ENCODE peak calls at places on chromosomes 12 and 14, in five cellular contexts. M is colonic mucosa; B is spleen; D is H1; K is CD8-positive, alpha-beta memory T cell. N is an unnamed sample. For H3K36me3 and H3K4me1, the result is how much of the 10 kb centered on the place peaks cover.

GRCh38 chr14:65824978-65825299 is 412.4 kb downstream of the FUT8 start:
- DNase-seq in M (no peak), K (no peak), D (no peak), B (no peak), N (no peak)

GRCh38 chr14:31263485-31264133 is 56.0 kb upstream of the HECTD1 start:
- DNase-seq in K (no peak), D (no peak), M (no peak), B (no peak), N (peak)

GRCh38 chr14:103943673-103944072 is 1.3 kb upstream of the RD3L start:
- DNase-seq in M (no peak), D (no peak), K (no peak), B (no peak), N (no peak)

GRCh38 chr12:121423682-121424631 is 24.0 kb downstream of the RNF34 start:
- DNase-seq in M (no peak), K (no peak), B (no peak), D (no peak), N (no peak)

GRCh38 chr14:20855652-20856291 is 35.4 kb upstream of the RNASE3 start:
- DNase-seq in B (peak), K (peak), D (peak), M (peak), N (peak)

GRCh38 chr14:97624985-97625384 is 827.8 kb downstream of the VRK1 start:
- DNase-seq in D (no peak), K (no peak), M (no peak), B (no peak), N (no peak)

GRCh38 chr12:116638376-116638775 is 79.2 kb downstream of the MAP1LC3B2 start:
- DNase-seq in K (no peak), M (no peak), D (no peak), B (no peak), N (no peak)

GRCh38 chr12:57000393-57000792 is 6.0 kb downstream of the ZBTB39 start:
- DNase-seq in M (no peak), K (no peak), B (no peak), D (no peak), N (no peak)

GRCh38 chr12:19639781-19640180 is 200.5 kb downstream of the AEBP2 start:
- DNase-seq in M (no peak), B (no peak), D (no peak), K (no peak), N (no peak)

GRCh38 chr14:105287249-105288102 is 13.3 kb downstream of the BRF1 start:
- DNase-seq in D (no peak), M (no peak), K (no peak), B (no peak), N (no peak)

GRCh38 chr14:85234626-85235025 is 295.3 kb upstream of the FLRT2 start:
- DNase-seq in B (no peak), M (no peak), K (no peak), D (no peak), N (no peak)

GRCh38 chr14:44170099-44170498 is 337.0 kb downstream of the FSCB start:
- DNase-seq in K (no peak), B (no peak), M (no peak), D (no peak), N (no peak)

GRCh38 chr14:41663478-41663845 is 56.8 kb downstream of the LRFN5 start:
- DNase-seq in M (no peak), D (no peak), B (no peak), K (no peak), N (no peak)

GRCh38 chr14:61528591-61529021 is 166.7 kb upstream of the HIF1A start:
- DNase-seq in M (no peak), D (no peak), K (no peak), B (no peak), N (no peak)

GRCh38 chr12:6193853-6194815 is 6.1 kb upstream of the CD9 start:
- DNase-seq in B (no peak), K (no peak), M (no peak), D (no peak), N (no peak)

GRCh38 chr14:69879175-69880047 is at the start of gene SMOC1:
- DNase-seq in K (no peak), B (peak), M (peak), D (peak), N (peak)

GRCh38 chr12:23950011-23950774 is 723 bp upstream of the SOX5 start:
- DNase-seq in D (peak), K (no peak), B (no peak), M (no peak), N (peak)

GRCh38 chr12:26937443-26937862 is 328 bp downstream of the INTS13 start:
- DNase-seq in D (no peak), B (no peak), M (no peak), K (no peak), N (no peak)

DNA sequence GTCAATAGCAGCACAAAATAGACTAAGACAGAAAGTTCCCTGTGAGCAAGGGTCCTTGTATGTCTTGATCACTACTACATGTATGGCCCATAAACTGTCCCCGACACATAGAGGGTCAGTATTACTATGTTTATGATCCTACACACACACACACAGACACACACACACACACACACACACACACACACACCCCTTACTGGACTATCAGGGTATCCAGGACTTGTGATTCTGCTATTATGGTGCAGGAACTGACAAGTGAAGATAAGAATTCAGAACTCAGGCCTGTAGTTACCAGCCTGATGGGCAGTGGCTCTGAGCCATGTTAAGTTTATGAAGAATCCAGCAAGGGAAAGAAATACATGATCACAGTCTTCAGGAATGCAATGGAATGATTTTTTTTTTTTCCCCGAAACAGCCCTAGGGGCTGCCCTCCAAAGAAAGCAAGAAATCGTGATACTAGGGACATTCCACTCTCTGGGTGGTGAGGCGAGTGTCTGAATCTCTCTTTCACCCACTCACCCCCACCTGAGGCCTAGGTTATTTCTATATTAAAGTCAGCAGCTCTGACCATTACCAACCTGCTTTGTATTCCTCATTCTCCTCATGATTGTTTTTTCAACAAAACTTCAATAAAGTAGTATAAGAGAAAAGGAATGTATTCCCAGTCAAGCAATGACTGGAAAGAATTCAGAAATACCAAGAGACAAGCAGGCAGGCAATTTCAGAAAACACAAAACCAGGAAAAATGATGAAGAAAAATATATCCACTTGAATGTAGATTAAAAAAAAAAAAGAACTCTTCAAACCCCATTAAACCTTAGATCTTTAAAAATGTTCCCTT is 105.8 kb downstream of the AVPR1A start:
- DNase-seq in D (no peak), M (no peak), K (no peak), B (no peak), N (no peak)
- H3K36me3 ChIP-seq in D (under half), M (under half), K (under half), B (under half), N (under half)

DNA sequence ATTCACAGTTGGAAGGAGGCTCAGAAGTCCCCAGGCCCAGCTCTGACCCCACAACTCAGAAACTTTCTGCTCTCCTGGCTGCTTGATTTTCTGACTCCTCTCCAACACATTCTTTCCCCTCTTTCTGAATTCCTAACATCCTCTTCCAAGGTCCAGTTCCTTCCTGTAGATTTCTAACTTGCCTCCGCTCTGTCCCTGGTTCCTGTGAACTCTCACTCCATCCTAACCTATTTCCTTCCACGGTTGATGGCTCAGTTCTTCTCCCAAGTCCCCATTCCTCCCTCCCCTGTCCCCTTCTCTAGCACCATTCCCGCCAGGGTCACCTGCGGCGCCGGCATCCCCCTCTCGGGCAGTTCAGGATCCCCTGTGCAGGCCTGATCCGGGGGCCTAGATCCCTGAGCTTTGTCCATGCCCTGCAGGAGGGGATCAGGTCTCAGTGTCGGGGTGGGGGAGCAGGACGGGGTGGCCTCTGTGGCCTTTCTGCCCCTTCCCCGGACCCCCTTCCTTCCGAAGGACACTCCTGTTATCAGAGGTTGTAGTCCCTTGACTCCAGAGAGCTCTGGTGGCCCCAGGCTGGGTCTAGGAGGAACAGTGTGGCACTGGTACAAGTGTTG is 6.0 kb upstream of the SLC22A17 start:
- DNase-seq in D (no peak), B (peak), M (no peak), K (no peak), N (no peak)
- H3K4me1 ChIP-seq in D (under half), B (under half), M (under half), K (under half), N (under half)

GRCh38 chr12:41018010-41018409 is 170.1 kb upstream of the PDZRN4 start:
- DNase-seq in B (no peak), K (no peak), D (no peak), M (no peak), N (no peak)

GRCh38 chr12:41014643-41015020 is 173.5 kb upstream of the PDZRN4 start:
- DNase-seq in K (no peak), M (no peak), B (no peak), D (no peak), N (no peak)

GRCh38 chr12:41011939-41012338 is 176.2 kb upstream of the PDZRN4 start:
- DNase-seq in K (no peak), M (no peak), B (no peak), D (no peak), N (no peak)

GRCh38 chr12:41019461-41019860 is 168.7 kb upstream of the PDZRN4 start:
- DNase-seq in D (no peak), K (no peak), B (no peak), M (no peak), N (no peak)

GRCh38 chr12:41013921-41014642 is 174.0 kb upstream of the PDZRN4 start:
- DNase-seq in K (no peak), B (no peak), M (no peak), D (no peak), N (no peak)
- H3K36me3 ChIP-seq in K (under half), B (under half), M (under half), D (under half), N (under half)

DNA sequence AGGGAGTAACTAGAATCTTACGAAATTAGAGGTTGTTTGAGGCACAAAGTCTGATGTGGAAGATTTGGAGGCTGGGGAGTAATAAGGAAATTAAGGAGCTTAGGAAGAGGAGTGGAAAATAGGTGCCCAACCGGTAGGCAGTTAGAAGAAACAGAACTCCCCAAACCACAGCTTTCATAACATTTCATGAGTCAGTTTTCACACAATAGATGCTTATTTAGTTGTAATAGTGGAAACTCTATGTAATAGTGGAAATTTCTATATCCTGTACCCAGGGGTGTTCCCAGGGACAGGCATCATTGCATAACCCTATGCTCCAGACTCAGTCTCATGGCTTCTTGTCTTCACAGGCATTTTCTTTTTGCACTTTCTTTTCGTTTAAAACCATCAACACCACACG is 8.3 kb downstream of the C3AR1 start:
- DNase-seq in M (no peak), B (no peak), D (no peak), K (no peak), N (no peak)
- H3K4me1 ChIP-seq in M (under half), B (under half), D (under half), K (under half), N (under half)

DNA sequence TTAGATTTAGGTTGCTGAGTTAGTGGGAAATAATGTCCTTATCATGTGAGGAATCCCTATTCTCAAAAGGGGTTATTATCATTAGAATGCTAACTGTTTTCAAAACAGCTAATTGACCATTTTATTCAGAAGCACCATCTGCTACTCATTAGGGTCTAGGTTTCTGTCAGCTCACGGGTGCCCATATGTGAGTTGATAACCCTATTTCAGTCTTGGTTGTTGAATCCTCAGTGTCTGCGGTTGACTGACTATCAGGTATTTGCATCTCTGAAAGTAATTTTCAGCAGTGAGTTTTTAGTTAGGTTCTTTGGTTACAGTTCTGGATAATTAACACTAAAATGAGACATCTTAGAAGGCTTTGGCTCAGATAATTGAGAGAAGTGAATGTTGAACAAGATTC is 1404.0 kb downstream of the AACS start:
- DNase-seq in D (no peak), B (no peak), M (no peak), K (no peak), N (no peak)
- H3K36me3 ChIP-seq in D (under half), B (under half), M (under half), K (under half), N (under half)

DNA sequence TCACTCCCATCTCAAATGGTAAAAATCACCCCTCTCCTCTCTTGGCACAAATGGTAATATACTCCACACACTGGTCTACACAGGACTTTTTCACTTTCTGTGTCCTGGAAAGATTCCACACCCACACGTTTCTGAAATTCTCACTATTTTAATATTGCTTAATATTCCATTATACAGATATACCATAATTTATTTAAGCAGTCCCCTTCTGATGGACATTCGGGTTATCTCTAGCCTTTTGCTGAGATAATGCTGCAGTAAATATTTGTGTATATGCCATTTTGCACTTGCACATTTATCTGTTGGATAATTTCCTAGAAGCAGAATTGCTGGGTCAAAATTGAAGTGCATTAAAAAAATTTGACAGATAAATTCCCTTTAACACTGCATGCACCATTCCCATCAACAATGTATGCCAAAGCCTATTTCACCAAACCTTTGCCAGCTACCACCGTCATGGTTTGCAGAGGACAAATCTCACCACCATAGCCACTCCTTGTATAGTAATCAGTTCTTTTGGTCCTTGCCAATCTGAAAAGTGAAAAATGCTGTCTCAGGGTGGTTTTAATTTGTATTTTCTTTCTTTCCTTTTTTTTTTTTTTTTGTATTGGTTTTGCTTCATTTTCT is 15.5 kb upstream of the COL2A1 start:
- DNase-seq in B (no peak), K (no peak), M (no peak), D (no peak), N (no peak)
- H3K4me1 ChIP-seq in B (under half), K (under half), M (under half), D (under half), N (under half)

GRCh38 chr12:125005652-125006051 is 12.2 kb downstream of the BRI3BP start:
- DNase-seq in K (no peak), M (no peak), D (no peak), B (no peak), N (no peak)
- H3K36me3 ChIP-seq in K (under half), M (under half), D (under half), B (under half), N (under half)

N was measured in thyroid gland.